ENCODE peak calls at places on chromosomes 5 and 9, in nine cellular contexts. W, M, O, U, J, D, V, R and A are unnamed samples.

GRCh38 chr9:137753192-137753765 is 124.3 kb upstream of the CACNA1B start:
- DNase-seq in J (no peak), D (no peak), R (no peak), V (no peak), W (no peak), M (no peak), U (no peak), O (no peak), A (no peak)

GRCh38 chr5:113524927-113525326 is 11.4 kb downstream of the YTHDC2 start:
- DNase-seq in U (no peak), V (no peak), W (no peak), R (no peak), J (no peak), O (no peak), D (peak), M (no peak), A (no peak)

GRCh38 chr5:1729641-1730486 is 69.8 kb downstream of the MRPL36 start:
- DNase-seq in V (no peak), W (no peak), O (peak), D (no peak), U (no peak), M (no peak), R (no peak), J (no peak), A (no peak)

GRCh38 chr5:153629027-153629426 is 138.6 kb downstream of the GRIA1 start:
- DNase-seq in O (peak), R (peak), M (peak), U (peak), D (peak), W (peak), J (peak), V (peak), A (peak)

GRCh38 chr5:180104131-180104530 is 32.6 kb upstream of the RNF130 start:
- DNase-seq in O (no peak), M (no peak), U (no peak), V (no peak), R (no peak), J (no peak), W (no peak), D (no peak), A (no peak)

GRCh38 chr9:133472753-133473378 is 6.0 kb downstream of the SLC2A6 start:
- DNase-seq in J (no peak), M (no peak), W (no peak), V (no peak), R (no peak), U (no peak), O (no peak), D (no peak), A (no peak)

GRCh38 chr5:7904170-7904569 is 35.2 kb downstream of the MTRR start:
- DNase-seq in V (no peak), J (peak), M (peak), W (peak), O (no peak), U (peak), R (peak), D (no peak), A (peak)

GRCh38 chr9:2260401-2261306 is 245.5 kb downstream of the SMARCA2 start:
- DNase-seq in W (peak), V (no peak), R (peak), M (peak), O (no peak), U (peak), J (peak), D (no peak), A (peak)

GRCh38 chr5:102582706-102583105 is 83.9 kb upstream of the SLCO6A1 start:
- DNase-seq in V (no peak), D (no peak), U (peak), R (no peak), W (no peak), J (no peak), M (peak), O (no peak), A (no peak)

GRCh38 chr5:141192110-141192725 is at the start of gene PCDHB10:
- DNase-seq in U (no peak), J (peak), W (peak), R (peak), M (peak), V (peak), O (peak), D (peak), A (peak)

GRCh38 chr5:88045931-88046461 is 222.6 kb downstream of the TMEM161B start:
- DNase-seq in U (no peak), V (no peak), O (no peak), W (peak), R (no peak), D (no peak), M (peak), J (no peak), A (peak)

GRCh38 chr5:76145945-76146344 is 62.8 kb downstream of the SV2C start:
- DNase-seq in O (peak), M (peak), R (peak), U (no peak), V (peak), J (peak), W (peak), D (no peak), A (peak)
- TF ChIP-seq CTCF in O (peak), M (no peak), R (no peak), U (no peak), V (peak), J (no peak), W (peak), D (peak), A (peak)

GRCh38 chr5:16784843-16785791 is 151.0 kb downstream of the MYO10 start:
- DNase-seq in R (peak), D (no peak), V (no peak), J (no peak), U (no peak), M (peak), O (no peak), W (no peak), A (no peak)
- H3K27ac ChIP-seq in R (no peak), D (no peak), V (no peak), J (no peak), U (peak), M (no peak), O (no peak), W (no peak), A (no peak)

GRCh38 chr5:12217039-12217438 is 312.8 kb upstream of the CTNND2 start:
- DNase-seq in W (no peak), V (peak), U (no peak), D (no peak), R (no peak), M (no peak), J (no peak), O (peak), A (no peak)
- H3K4me2 ChIP-seq in W (no peak), V (no peak), U (no peak), D (no peak), R (no peak), M (no peak), J (no peak), O (no peak), A (no peak)

DNA sequence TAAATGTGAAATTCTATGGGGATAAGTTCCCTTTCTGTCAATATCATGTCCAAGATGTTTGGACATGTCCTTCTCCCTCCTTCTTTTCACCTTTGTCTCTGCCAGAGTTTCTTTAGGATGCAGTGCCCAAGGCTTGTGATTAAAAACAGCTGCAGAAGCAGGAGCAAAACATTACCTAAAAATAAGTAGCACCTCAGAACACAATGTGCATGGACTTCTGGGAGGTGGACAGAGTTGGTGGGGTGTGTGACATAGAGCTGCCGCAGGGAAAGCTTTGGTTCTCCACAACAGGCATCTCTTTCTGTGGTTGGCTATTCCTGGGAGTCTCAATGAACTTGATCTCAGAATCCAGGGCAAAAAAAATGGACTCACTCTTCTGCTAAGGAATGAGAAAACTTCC is 97.0 kb downstream of the SEC61B start:
- DNase-seq in W (no peak), D (no peak), M (no peak), R (no peak), O (no peak), J (no peak), V (no peak), U (no peak), A (no peak)
- TF ChIP-seq CTCF in W (no peak), D (no peak), M (no peak), R (no peak), O (no peak), J (no peak), V (no peak), U (no peak), A (no peak)

GRCh38 chr5:109694451-109694891 is 4.7 kb downstream of the MAN2A1 start:
- DNase-seq in O (no peak), V (no peak), M (peak), W (peak), U (peak), D (no peak), R (peak), J (no peak), A (peak)

GRCh38 chr5:109692852-109693251 is 3.1 kb downstream of the MAN2A1 start:
- DNase-seq in O (no peak), D (peak), M (no peak), R (no peak), U (no peak), V (no peak), W (no peak), J (no peak), A (no peak)

GRCh38 chr5:109693535-109694152 is 3.9 kb downstream of the MAN2A1 start:
- DNase-seq in M (peak), V (no peak), D (no peak), R (peak), U (peak), J (no peak), O (no peak), W (peak), A (peak)

GRCh38 chr5:109697339-109697738 is 7.6 kb downstream of the MAN2A1 start:
- DNase-seq in W (no peak), J (no peak), D (peak), U (no peak), M (no peak), V (no peak), O (no peak), R (no peak), A (no peak)

DNA sequence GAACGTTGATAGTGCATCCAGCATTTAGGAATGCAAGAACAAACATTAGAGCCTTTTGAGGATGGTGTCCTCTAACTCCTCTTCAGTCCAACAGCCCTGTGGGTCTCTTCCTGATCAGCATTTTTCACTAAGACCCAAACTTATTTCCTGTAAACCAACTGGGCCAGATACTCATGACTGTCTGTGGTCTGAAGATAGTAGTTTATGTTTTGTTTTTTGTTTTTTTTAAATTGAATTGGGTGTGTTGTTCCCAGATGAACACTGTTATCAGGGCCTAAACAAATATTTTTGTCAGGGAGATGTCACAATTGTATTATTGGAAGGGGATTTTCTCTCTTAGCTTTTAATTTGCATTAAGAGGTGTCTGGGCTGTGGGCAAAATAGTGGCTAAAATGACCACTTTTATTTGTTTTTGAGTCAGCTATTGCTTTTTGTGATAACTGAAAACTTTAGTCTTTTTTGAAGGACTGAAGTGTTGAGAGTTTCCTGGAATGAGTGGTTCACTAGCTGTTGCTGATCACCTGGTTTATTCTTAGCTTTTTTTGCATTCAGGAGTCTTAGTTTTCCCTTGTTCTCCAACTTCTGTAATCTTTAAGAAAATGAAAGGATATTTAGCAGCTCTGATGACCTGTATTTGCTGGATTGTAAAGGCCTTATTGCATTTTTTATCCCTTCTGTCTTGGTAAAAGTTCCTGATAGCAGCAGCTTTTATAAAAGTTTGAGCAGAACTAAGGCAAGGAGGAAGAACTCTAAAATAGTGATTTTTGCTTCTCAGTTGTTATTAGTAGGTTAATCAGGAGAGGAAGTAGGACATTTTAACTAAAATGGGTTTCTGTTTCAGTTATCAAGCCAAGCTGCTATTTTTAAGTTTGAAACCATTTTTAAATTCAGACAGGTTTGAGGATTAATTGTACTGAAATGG is 5.5 kb downstream of the MAN2A1 start:
- DNase-seq in J (no peak), O (no peak), V (no peak), D (peak), W (no peak), U (no peak), M (no peak), R (no peak), A (no peak)
- H3K27ac ChIP-seq in J (no peak), O (no peak), V (no peak), D (peak), W (no peak), U (no peak), M (no peak), R (peak), A (no peak)

GRCh38 chr9:106713206-106713605 is 149.8 kb upstream of the ZNF462 start:
- DNase-seq in R (no peak), M (no peak), O (no peak), J (no peak), V (no peak), U (no peak), W (no peak), D (no peak), A (no peak)

GRCh38 chr9:106717686-106718085 is 145.3 kb upstream of the ZNF462 start:
- DNase-seq in O (no peak), J (peak), W (peak), M (peak), V (peak), U (peak), R (peak), D (no peak), A (peak)

GRCh38 chr9:106716820-106717219 is 146.1 kb upstream of the ZNF462 start:
- DNase-seq in U (no peak), M (peak), J (no peak), D (no peak), W (no peak), O (no peak), R (peak), V (no peak), A (peak)

GRCh38 chr9:106722051-106722753 is 140.8 kb upstream of the ZNF462 start:
- DNase-seq in M (no peak), V (no peak), J (no peak), U (no peak), W (no peak), O (no peak), R (no peak), D (no peak), A (no peak)

DNA sequence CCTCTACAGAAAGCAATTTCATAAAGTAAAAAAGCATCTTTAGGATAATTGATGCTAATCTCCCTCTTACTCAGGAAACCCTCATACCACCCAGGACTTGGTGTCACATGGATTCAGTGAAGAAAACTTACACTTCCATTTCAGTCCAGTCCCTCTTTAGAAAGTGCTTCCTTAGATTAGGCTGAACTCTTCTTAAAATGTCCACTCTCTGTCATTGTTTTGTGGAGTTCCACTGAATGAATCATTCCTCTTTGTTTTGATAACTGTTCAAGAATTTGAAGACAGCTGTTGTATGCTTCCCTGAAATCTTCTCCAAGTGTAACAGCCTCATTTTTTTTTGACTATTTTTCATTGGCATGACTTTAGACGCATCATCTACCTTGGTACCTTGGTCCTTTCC is 144.0 kb upstream of the ZNF462 start:
- DNase-seq in W (peak), O (no peak), U (peak), M (peak), D (no peak), V (no peak), R (peak), J (no peak), A (peak)
- H3K4me2 ChIP-seq in W (peak), O (no peak), U (peak), M (peak), D (no peak), V (no peak), R (peak), J (peak), A (peak)

GRCh38 chr5:5659066-5659465 is 236.6 kb downstream of the ICE1 start:
- DNase-seq in M (no peak), R (no peak), J (no peak), D (no peak), O (no peak), U (no peak), V (no peak), W (no peak), A (no peak)
- TF ChIP-seq CTCF in M (no peak), R (no peak), J (no peak), D (no peak), O (no peak), U (no peak), V (no peak), W (no peak), A (no peak)

DNA sequence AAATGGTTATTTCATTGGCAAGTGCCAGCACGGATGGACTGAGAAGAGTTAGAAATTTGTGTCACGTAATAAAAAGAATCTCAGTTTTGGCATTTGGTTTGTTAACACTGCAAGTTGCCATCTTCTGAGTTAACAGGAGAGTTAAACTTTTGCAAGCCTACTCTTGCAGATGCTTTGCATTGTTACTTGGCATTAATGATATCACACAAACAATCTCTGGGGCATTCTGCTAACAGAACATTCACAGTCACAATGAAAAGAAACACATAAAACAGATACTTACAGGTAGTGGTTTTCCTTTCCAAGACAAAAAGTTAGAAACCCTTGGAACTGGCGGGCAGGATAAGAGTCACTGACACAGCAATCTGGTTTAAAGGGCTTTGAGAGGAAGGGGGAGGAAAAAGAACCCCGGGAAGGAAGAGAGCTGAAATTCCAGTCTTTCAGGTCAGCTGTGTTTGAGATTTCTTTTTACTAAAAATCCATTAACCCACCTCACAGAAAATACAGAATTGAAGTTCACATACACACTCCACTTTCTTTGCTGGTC is 524 bp downstream of the FREM1 start:
- DNase-seq in R (no peak), U (no peak), V (peak), M (no peak), O (no peak), J (no peak), W (no peak), D (no peak), A (peak)
- H3K27ac ChIP-seq in R (no peak), U (no peak), V (peak), M (no peak), O (peak), J (no peak), W (no peak), D (no peak), A (no peak)